ENCODE peak calls at places on chromosomes 1 and 21, in six cellular contexts. I, H, Y, E, D and N are unnamed samples.

GRCh38 chr21:8992731-8993174 is 1528.6 kb upstream of the TPTE start:
- DNase-seq in I (no peak), H (no peak), Y (no peak), D (peak; percentile 79), E (no peak), N (no peak)

GRCh38 chr1:168391759-168392681 is 111.3 kb downstream of the TBX19 start:
- DNase-seq in Y (no peak), D (no peak), H (no peak), E (no peak), I (no peak), N (no peak)

GRCh38 chr1:172761581-172762025 is 102.7 kb downstream of the FASLG start:
- DNase-seq in E (no peak), H (no peak), Y (no peak), D (no peak), I (no peak), N (no peak)

GRCh38 chr1:153833171-153833570 is 58.0 kb downstream of the SLC27A3 start:
- DNase-seq in E (no peak), Y (no peak), H (no peak), I (no peak), D (no peak), N (no peak)

GRCh38 chr1:29828526-29829447 is 592.5 kb downstream of the PTPRU start:
- DNase-seq in D (no peak), E (no peak), I (no peak), H (peak; percentile 57), Y (no peak), N (no peak)

GRCh38 chr1:220789532-220790147 is 2.9 kb downstream of the MTARC1 start:
- DNase-seq in I (no peak), H (no peak), D (no peak), Y (no peak), E (no peak), N (no peak)

GRCh38 chr1:60911980-60912692 is 170.2 kb upstream of the NFIA start:
- DNase-seq in H (no peak), I (no peak), D (peak; percentile 83), E (no peak), Y (no peak), N (no peak)

GRCh38 chr1:61079276-61079897 is 3.0 kb upstream of the NFIA start:
- DNase-seq in Y (no peak), D (no peak), E (peak; percentile 70), I (no peak), H (no peak), N (no peak)

GRCh38 chr1:147473735-147474049 is 67.6 kb upstream of the BCL9 start:
- DNase-seq in H (no peak), E (no peak), I (no peak), D (no peak), Y (no peak), N (no peak)

GRCh38 chr1:37919277-37919676 is 27.6 kb downstream of the INPP5B start:
- DNase-seq in I (no peak), E (no peak), D (no peak), Y (no peak), H (no peak), N (no peak)

GRCh38 chr1:13682443-13682842 is 17.5 kb upstream of the PRDM2 start:
- DNase-seq in Y (no peak), E (no peak), I (no peak), D (no peak), H (no peak), N (no peak)

GRCh38 chr21:44789880-44790279 is 11.7 kb downstream of the UBE2G2 start:
- DNase-seq in H (no peak), I (no peak), E (no peak), Y (no peak), D (no peak), N (no peak)

GRCh38 chr1:54588377-54588776 is 34.9 kb downstream of the FAM151A start:
- DNase-seq in D (no peak), I (no peak), H (no peak), Y (no peak), E (no peak), N (no peak)

GRCh38 chr1:45421935-45422334 is 69.0 kb downstream of the TESK2 start:
- DNase-seq in H (no peak), D (no peak), I (no peak), Y (no peak), E (no peak), N (no peak)

GRCh38 chr1:59926381-59927243 is at the start of gene CYP2J2:
- DNase-seq in H (peak; percentile 82), D (peak; percentile 81), E (peak; percentile 59), Y (peak; percentile 74), I (peak; percentile 17), N (peak; percentile 44)

GRCh38 chr1:81179239-81179638 is 621.5 kb upstream of the ADGRL2 start:
- DNase-seq in Y (no peak), D (no peak), E (no peak), H (no peak), I (no peak), N (no peak)

GRCh38 chr21:29233611-29234540 is 64.8 kb upstream of the BACH1 start:
- DNase-seq in Y (no peak), H (no peak), I (no peak), E (no peak), D (no peak), N (no peak)

GRCh38 chr1:39238476-39238875 is 34.0 kb downstream of the MACF1 start:
- DNase-seq in D (no peak), Y (peak; percentile 56), H (no peak), I (no peak), E (no peak), N (no peak)

GRCh38 chr1:6646499-6647148 is 22.0 kb downstream of the THAP3 start:
- DNase-seq in Y (no peak), E (no peak), H (no peak), I (no peak), D (no peak), N (no peak)

GRCh38 chr1:25430073-25430665 is 528 bp upstream of the MACO1 start:
- DNase-seq in E (peak; percentile 78), Y (peak; percentile 92), D (peak; percentile 95), H (peak; percentile 97), I (peak; percentile 80), N (peak; percentile 80)

GRCh38 chr1:10771789-10772188 is 24.7 kb downstream of the CASZ1 start:
- DNase-seq in H (no peak), I (no peak), D (peak; percentile 25), E (no peak), Y (no peak), N (peak; percentile 14)

GRCh38 chr1:74430496-74430895 is 81.9 kb downstream of the LRRC53 start:
- DNase-seq in D (no peak), I (no peak), H (no peak), Y (no peak), E (no peak), N (no peak)

GRCh38 chr1:26289158-26290059 is 9.5 kb downstream of the SH3BGRL3 start:
- DNase-seq in E (no peak), H (peak; percentile 96), I (peak; percentile 92), Y (peak; percentile 74), D (peak; percentile 81), N (no peak)

GRCh38 chr21:42309753-42310213 is 5.4 kb downstream of the TFF3 start:
- DNase-seq in E (peak; percentile 83), I (peak; percentile 42), D (no peak), H (peak; percentile 90), Y (peak; percentile 63), N (no peak)

GRCh38 chr1:25680701-25681100 is 64.1 kb downstream of the MAN1C1 start:
- DNase-seq in H (no peak), Y (no peak), E (no peak), D (no peak), I (no peak), N (no peak)

GRCh38 chr1:44390277-44390676 is 14.8 kb upstream of the RNF220 start:
- DNase-seq in H (no peak), Y (no peak), D (no peak), I (no peak), E (no peak), N (no peak)

GRCh38 chr1:3708696-3709246 is 43.5 kb upstream of the CCDC27 start:
- DNase-seq in H (no peak), E (no peak), I (no peak), D (no peak), Y (no peak), N (no peak)

GRCh38 chr1:99766378-99766800 is at the start of gene FRRS1:
- DNase-seq in Y (peak; percentile 35), D (peak; percentile 75), I (peak; percentile 57), E (peak; percentile 47), H (peak; percentile 78), N (no peak)

GRCh38 chr1:247316590-247317197 is 15.0 kb downstream of the ZNF496 start:
- DNase-seq in H (no peak), I (no peak), E (no peak), Y (no peak), D (no peak), N (no peak)

GRCh38 chr1:24865168-24865567 is 64.9 kb downstream of the RUNX3 start:
- DNase-seq in H (no peak), E (no peak), Y (no peak), D (no peak), I (no peak), N (no peak)

GRCh38 chr1:33082575-33083112 is 1.7 kb downstream of the AZIN2 start:
- DNase-seq in Y (no peak), H (no peak), E (no peak), I (no peak), D (no peak), N (no peak)

GRCh38 chr21:44959376-44960091 is 19.7 kb downstream of the SLX9 start:
- DNase-seq in E (no peak), H (peak; percentile 73), Y (no peak), D (peak; percentile 48), I (no peak), N (no peak)